ENCODE peak calls at places on chromosomes 12 and 14, in nine cellular contexts. B is naive thymus-derived CD8-positive, alpha-beta T cell; T is upper lobe of left lung; A is left colon; V is left ventricle myocardium superior; C is left cardiac atrium; G is CD4-positive, CD25-positive, alpha-beta regulatory T cell; Q is sciatic nerve; Z is B cell. I is an unnamed sample.

GRCh38 chr12:53558631-53559030 is 51.3 kb upstream of the NPFF start:
- ATAC-seq in B (no peak), T (no peak), A (no peak), V (no peak), C (no peak), G (no peak), Q (no peak), Z (no peak), I (no peak)

GRCh38 chr14:70020350-70021170 is 141.3 kb downstream of the SMOC1 start:
- ATAC-seq in B (no peak), T (no peak), A (no peak), V (peak; percentile 31), C (no peak), G (no peak), Q (no peak), Z (no peak), I (no peak)

GRCh38 chr14:22311625-22312024 is 277.4 kb downstream of the DAD1 start:
- ATAC-seq in B (no peak), T (no peak), A (no peak), V (no peak), C (no peak), G (no peak), Q (no peak), Z (no peak), I (no peak)

GRCh38 chr12:65655074-65655493 is 169.2 kb upstream of the HMGA2 start:
- ATAC-seq in B (no peak), T (no peak), A (no peak), V (no peak), C (no peak), G (no peak), Q (no peak), Z (no peak), I (no peak)

GRCh38 chr14:100871234-100872186 is 32.0 kb downstream of the RTL1 start:
- ATAC-seq in B (no peak), T (no peak), A (no peak), V (peak; percentile 23), C (no peak), G (no peak), Q (peak; percentile 17), Z (no peak), I (no peak)

GRCh38 chr14:76641541-76641940 is 119.7 kb upstream of the VASH1 start:
- ATAC-seq in B (no peak), T (no peak), A (no peak), V (peak; percentile 17), C (no peak), G (no peak), Q (no peak), Z (no peak), I (no peak)

GRCh38 chr12:47802312-47802711 is 17.4 kb downstream of the HDAC7 start:
- ATAC-seq in B (no peak), T (no peak), A (no peak), V (no peak), C (no peak), G (no peak), Q (no peak), Z (no peak), I (no peak)

GRCh38 chr12:63844391-63845341 is at the start of gene SRGAP1:
- ATAC-seq in B (no peak), T (peak; percentile 70), A (peak; percentile 53), V (peak; percentile 68), C (peak; percentile 63), G (no peak), Q (peak; percentile 67), Z (peak; percentile 2), I (peak; percentile 32)

GRCh38 chr14:60094306-60094897 is 2.7 kb downstream of the PCNX4 start:
- ATAC-seq in B (no peak), T (no peak), A (no peak), V (peak; percentile 2), C (no peak), G (no peak), Q (no peak), Z (no peak), I (no peak)

GRCh38 chr12:50061172-50061571 is 3.8 kb downstream of the ASIC1 start:
- ATAC-seq in B (no peak), T (no peak), A (no peak), V (no peak), C (peak; percentile 32), G (no peak), Q (no peak), Z (no peak), I (no peak)

GRCh38 chr14:93033039-93033982 is 82.4 kb downstream of the ITPK1 start:
- ATAC-seq in B (peak; percentile 5), T (no peak), A (peak; percentile 30), V (no peak), C (no peak), G (no peak), Q (no peak), Z (peak; percentile 7), I (no peak)

I was measured in gastroesophageal sphincter.